ENCODE peak calls at places on chromosomes 2 and 18, in seven cellular contexts. Y is Caco-2, P is MM.1S, F is coronary artery, R is esophagus squamous epithelium, N is Peyer's patch, O is WTC11. Q is an unnamed sample.

GRCh38 chr2:72533767-72534166 is 292.1 kb downstream of the EXOC6B start:
- DNase-seq in Y (no peak), P (no peak), F (no peak), R (no peak), N (no peak), O (no peak), Q (no peak)

GRCh38 chr2:203809084-203809521 is 58.5 kb upstream of the CTLA4 start:
- DNase-seq in Y (no peak), P (no peak), F (no peak), R (no peak), N (no peak), O (no peak), Q (no peak)

GRCh38 chr18:68436485-68436884 is 278.4 kb downstream of the TMX3 start:
- DNase-seq in Y (no peak), P (no peak), F (no peak), R (no peak), N (no peak), O (no peak), Q (peak)

GRCh38 chr2:10453899-10454298 is 5.8 kb upstream of the ODC1 start:
- DNase-seq in Y (no peak), P (no peak), F (no peak), R (no peak), N (no peak), O (no peak), Q (no peak)

GRCh38 chr2:210544191-210544590 is 12.2 kb upstream of the CPS1 start:
- DNase-seq in Y (no peak), P (no peak), F (no peak), R (no peak), N (no peak), O (no peak), Q (no peak)

GRCh38 chr2:223601932-223602676 is at the start of gene SCG2:
- DNase-seq in Y (peak), P (peak), F (no peak), R (no peak), N (peak), O (peak), Q (peak)

GRCh38 chr2:45734336-45734735 is 82.9 kb downstream of the PRKCE start:
- DNase-seq in Y (no peak), P (no peak), F (no peak), R (no peak), N (no peak), O (no peak), Q (no peak)

GRCh38 chr2:66840321-66841014 is 405.5 kb downstream of the MEIS1 start:
- DNase-seq in Y (no peak), P (no peak), F (no peak), R (no peak), N (no peak), O (no peak), Q (no peak)

GRCh38 chr2:235535423-235536130 is 41.7 kb downstream of the AGAP1 start:
- DNase-seq in Y (no peak), P (no peak), F (no peak), R (no peak), N (no peak), O (no peak), Q (no peak)

GRCh38 chr18:44098551-44099098 is 582.1 kb upstream of the SETBP1 start:
- DNase-seq in Y (peak), P (peak), F (no peak), R (no peak), N (no peak), O (peak), Q (no peak)

DNA sequence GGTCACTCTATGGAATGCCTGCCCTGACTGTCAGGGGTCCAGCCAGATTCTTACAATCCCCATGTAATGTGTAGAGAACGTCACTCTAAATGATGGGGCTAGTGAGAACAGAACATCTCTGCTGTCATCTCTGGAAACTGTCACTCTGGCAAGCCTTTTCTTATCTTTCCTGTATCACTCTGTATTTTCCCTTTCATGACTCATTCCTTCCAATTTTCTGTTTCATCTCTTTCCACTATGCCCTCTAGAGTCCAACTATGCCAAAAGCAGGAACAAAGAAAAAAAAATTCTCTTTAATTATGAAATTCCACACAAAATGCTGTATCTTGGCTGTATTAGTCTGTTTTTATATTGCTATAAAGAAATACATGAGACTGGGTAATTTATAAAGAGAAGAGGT is 608.8 kb downstream of the ADCYAP1 start:
- DNase-seq in Y (no peak), P (no peak), F (no peak), R (no peak), N (no peak), O (no peak), Q (no peak)
- TF ChIP-seq CTCF in Y (no peak), P (no peak), F (no peak), R (no peak), N (no peak), O (no peak), Q (no peak)

GRCh38 chr2:264493-265468 is at the start of gene ACP1:
- DNase-seq in Y (peak), P (peak), F (peak), R (peak), N (peak), O (peak), Q (peak)
- TF ChIP-seq CTCF in Y (no peak), P (no peak), F (no peak), R (no peak), N (no peak), O (no peak), Q (no peak)

DNA sequence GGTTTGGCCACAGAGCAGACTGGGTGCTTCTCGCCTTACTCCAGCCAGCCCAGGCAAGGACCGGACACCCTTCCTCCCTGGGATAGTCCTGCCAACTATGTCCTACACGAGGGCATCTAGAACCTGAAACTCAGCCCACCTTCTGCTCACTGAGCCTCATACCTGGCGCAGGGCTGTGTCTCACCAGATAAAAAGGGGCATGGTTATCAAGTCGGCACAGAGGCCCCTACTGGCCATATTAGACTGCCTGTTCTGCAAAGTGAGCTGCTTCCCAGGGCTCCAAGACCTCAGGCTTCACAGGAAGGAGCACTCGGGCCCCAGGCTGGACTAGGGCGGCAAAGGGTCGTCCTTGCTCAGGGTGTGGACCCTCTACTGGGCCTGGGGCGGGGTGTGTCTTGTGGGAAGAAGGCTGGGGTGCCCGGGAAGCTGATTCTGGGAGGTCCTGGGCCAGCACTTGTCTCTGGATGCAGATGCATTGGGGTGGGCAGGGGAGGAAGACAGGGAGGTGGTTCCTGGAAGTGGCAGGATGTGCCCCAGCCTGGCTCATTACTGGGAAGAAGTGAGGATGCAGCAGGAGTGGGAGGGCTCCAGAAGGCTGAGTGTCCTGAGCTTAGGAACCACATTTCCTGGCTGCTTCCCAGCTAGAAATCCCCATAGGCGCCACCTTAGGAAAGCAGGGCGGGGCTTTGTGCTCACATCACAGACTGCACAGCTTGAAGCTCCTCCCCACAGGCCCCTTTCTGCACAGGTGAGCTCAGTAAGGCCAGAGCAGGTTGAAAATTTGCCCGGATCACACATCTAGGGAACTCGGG is 19.6 kb downstream of the EHD3 start:
- DNase-seq in Y (no peak), P (no peak), F (no peak), R (no peak), N (no peak), O (peak), Q (no peak)
- TF ChIP-seq CTCF in Y (no peak), P (no peak), F (no peak), R (no peak), N (no peak), O (no peak), Q (no peak)

GRCh38 chr18:5057348-5058012 is 139.6 kb downstream of the AKAIN1 start:
- DNase-seq in Y (peak), P (peak), F (no peak), R (no peak), N (no peak), O (peak), Q (peak)
- TF ChIP-seq CTCF in Y (peak), P (peak), F (peak), R (peak), N (no peak), O (peak), Q (peak)

Q was measured in activated CD8-positive, alpha-beta T cell treated with anti-CD3 and anti-CD28 coated beads for 36 hours.